ENCODE peak calls at places on chromosomes 7 and 10, in five cellular contexts. Q, Z, X, C and E are unnamed samples.

GRCh38 chr7:46139079-46139478 is 218.0 kb upstream of the IGFBP3 start:
- DNase-seq in Q (no peak), Z (peak), X (peak), C (no peak), E (peak)

GRCh38 chr7:24653316-24654085 is 80.2 kb downstream of the PALS2 start:
- DNase-seq in Q (no peak), Z (peak), X (no peak), C (no peak), E (no peak)

GRCh38 chr7:92758796-92759431 is 77.5 kb downstream of the CDK6 start:
- DNase-seq in Q (no peak), Z (no peak), X (no peak), C (no peak), E (no peak)

GRCh38 chr7:102811942-102812678 is 63.3 kb downstream of the FAM185A start:
- DNase-seq in Q (no peak), Z (no peak), X (no peak), C (no peak), E (no peak)

GRCh38 chr7:156519070-156519469 is 121.5 kb upstream of the RNF32 start:
- DNase-seq in Q (no peak), Z (no peak), X (no peak), C (no peak), E (no peak)

GRCh38 chr7:96422388-96422787 is 100.5 kb upstream of the SLC25A13 start:
- DNase-seq in Q (no peak), Z (no peak), X (no peak), C (no peak), E (no peak)

GRCh38 chr7:115005942-115006341 is 84.0 kb downstream of the MDFIC start:
- DNase-seq in Q (no peak), Z (no peak), X (no peak), C (no peak), E (no peak)

GRCh38 chr10:98332623-98333269 is 64.8 kb upstream of the LOXL4 start:
- DNase-seq in Q (no peak), Z (no peak), X (no peak), C (no peak), E (no peak)

GRCh38 chr7:76108540-76109233 is 60.8 kb downstream of the MDH2 start:
- DNase-seq in Q (no peak), Z (no peak), X (no peak), C (no peak), E (no peak)

GRCh38 chr7:44867073-44867990 is 18.0 kb downstream of the PURB start:
- DNase-seq in Q (no peak), Z (peak), X (no peak), C (no peak), E (peak)

GRCh38 chr10:124465003-124465776 is 3.6 kb downstream of the LHPP start:
- DNase-seq in Q (no peak), Z (no peak), X (peak), C (no peak), E (no peak)

GRCh38 chr10:70462349-70462984 is 16.1 kb upstream of the PALD1 start:
- DNase-seq in Q (no peak), Z (no peak), X (no peak), C (peak), E (peak)

GRCh38 chr7:97973206-97973658 is 16.8 kb downstream of the OCM2 start:
- DNase-seq in Q (peak), Z (no peak), X (no peak), C (no peak), E (no peak)

GRCh38 chr7:2070151-2070763 is 162.5 kb downstream of the MAD1L1 start:
- DNase-seq in Q (no peak), Z (no peak), X (no peak), C (no peak), E (no peak)

GRCh38 chr7:120273476-120273975 is 551 bp downstream of the KCND2 start:
- DNase-seq in Q (peak), Z (peak), X (peak), C (no peak), E (no peak)

GRCh38 chr7:133139350-133139749 is 57.5 kb upstream of the CHCHD3 start:
- DNase-seq in Q (peak), Z (peak), X (peak), C (no peak), E (peak)

GRCh38 chr10:84427903-84428650 is 99.7 kb downstream of the CCSER2 start:
- DNase-seq in Q (no peak), Z (no peak), X (no peak), C (no peak), E (no peak)